ENCODE peak calls at places on chromosome 9, in four cellular contexts. W, T, S and C are unnamed samples.

GRCh38 chr9:114989600-114990410 is 59.4 kb upstream of the TNFSF8 start:
- DNase-seq in T (no peak), W (no peak), S (no peak), C (no peak)

GRCh38 chr9:70101265-70101664 is 57.6 kb downstream of the MAMDC2 start:
- DNase-seq in W (peak; percentile 85), S (no peak), T (no peak), C (peak; percentile 45)

GRCh38 chr9:116332090-116332489 is 178.5 kb downstream of the PAPPA start:
- DNase-seq in T (no peak), W (no peak), S (no peak), C (no peak)

GRCh38 chr9:8916771-8917170 is 1117.2 kb upstream of the DMAC1 start:
- DNase-seq in T (no peak), S (no peak), W (no peak), C (no peak)

GRCh38 chr9:129514497-129514867 is 106.4 kb downstream of the C9orf50 start:
- DNase-seq in T (no peak), S (no peak), W (no peak), C (no peak)

GRCh38 chr9:133731876-133732321 is 6.3 kb downstream of the SARDH start:
- DNase-seq in W (peak; percentile 47), S (peak; percentile 98), T (no peak), C (peak; percentile 50)

GRCh38 chr9:110031511-110032173 is 176.3 kb downstream of the C9orf152 start:
- DNase-seq in W (peak; percentile 92), S (no peak), T (peak; percentile 68), C (peak; percentile 85)

GRCh38 chr9:73780916-73781315 is 629.3 kb downstream of the ANXA1 start:
- DNase-seq in S (no peak), W (no peak), T (peak; percentile 97), C (peak; percentile 98)

GRCh38 chr9:76687861-76688374 is 76.3 kb upstream of the PCA3 start:
- DNase-seq in S (no peak), T (peak; percentile 85), W (peak; percentile 69), C (peak; percentile 94)

GRCh38 chr9:113223963-113224362 is 2.6 kb downstream of the SLC31A1 start:
- DNase-seq in W (peak; percentile 96), T (peak; percentile 77), S (no peak), C (peak; percentile 67)

GRCh38 chr9:21961569-21961968 is 32.6 kb downstream of the CDKN2A start:
- DNase-seq in T (no peak), W (no peak), S (no peak), C (no peak)

GRCh38 chr9:35740243-35740642 is 7.8 kb downstream of the CREB3 start:
- DNase-seq in S (no peak), W (no peak), T (no peak), C (no peak)